ENCODE peak calls at places on chromosome 6, in nine cellular contexts. F, X, Q, P, J, K, A, I and Z are unnamed samples.

GRCh38 chr6:163608060-163608752 is 193.7 kb downstream of the QKI start:
- DNase-seq in F (no peak), X (no peak), Q (no peak), P (no peak), J (no peak), K (no peak), A (no peak), I (no peak), Z (no peak)

GRCh38 chr6:136315594-136315993 is 25.9 kb upstream of the BCLAF1 start:
- DNase-seq in F (no peak), X (no peak), Q (no peak), P (no peak), J (no peak), K (no peak), A (no peak), I (no peak), Z (no peak)

GRCh38 chr6:33252758-33253157 is 18.9 kb downstream of the VPS52 start:
- DNase-seq in F (no peak), X (no peak), Q (no peak), P (no peak), J (no peak), K (no peak), A (no peak), I (no peak), Z (no peak)

GRCh38 chr6:90860822-90861601 is 274.1 kb upstream of the MAP3K7 start:
- DNase-seq in F (no peak), X (no peak), Q (no peak), P (peak; percentile 6), J (no peak), K (no peak), A (no peak), I (no peak), Z (no peak)

GRCh38 chr6:126723541-126724170 is 383.7 kb downstream of the CENPW start:
- DNase-seq in F (no peak), X (no peak), Q (no peak), P (no peak), J (no peak), K (no peak), A (no peak), I (no peak), Z (no peak)

GRCh38 chr6:125950293-125950692 is 6.3 kb upstream of the HINT3 start:
- DNase-seq in F (no peak), X (no peak), Q (no peak), P (peak; percentile 85), J (no peak), K (no peak), A (no peak), I (no peak), Z (peak; percentile 38)

GRCh38 chr6:49453221-49453620 is 9.8 kb downstream of the MMUT start:
- DNase-seq in F (no peak), X (no peak), Q (no peak), P (peak; percentile 7), J (no peak), K (no peak), A (no peak), I (no peak), Z (no peak)

GRCh38 chr6:26613717-26614683 is 17.2 kb downstream of the ABT1 start:
- DNase-seq in F (no peak), X (no peak), Q (no peak), P (no peak), J (no peak), K (no peak), A (no peak), I (no peak), Z (no peak)

GRCh38 chr6:64890609-64891008 is 816.4 kb downstream of the EYS start:
- DNase-seq in F (no peak), X (no peak), Q (no peak), P (no peak), J (no peak), K (no peak), A (no peak), I (no peak), Z (no peak)

GRCh38 chr6:100271202-100271601 is 193.5 kb downstream of the SIM1 start:
- DNase-seq in F (no peak), X (no peak), Q (no peak), P (no peak), J (no peak), K (no peak), A (no peak), I (no peak), Z (no peak)

GRCh38 chr6:100268326-100268725 is 196.4 kb downstream of the SIM1 start:
- DNase-seq in F (no peak), X (no peak), Q (no peak), P (no peak), J (no peak), K (no peak), A (no peak), I (no peak), Z (no peak)

GRCh38 chr6:100267002-100267401 is 197.7 kb downstream of the SIM1 start:
- DNase-seq in F (no peak), X (no peak), Q (no peak), P (no peak), J (no peak), K (no peak), A (no peak), I (no peak), Z (no peak)

GRCh38 chr6:100267721-100268123 is 197.0 kb downstream of the SIM1 start:
- DNase-seq in F (no peak), X (no peak), Q (no peak), P (no peak), J (no peak), K (no peak), A (no peak), I (no peak), Z (no peak)

DNA sequence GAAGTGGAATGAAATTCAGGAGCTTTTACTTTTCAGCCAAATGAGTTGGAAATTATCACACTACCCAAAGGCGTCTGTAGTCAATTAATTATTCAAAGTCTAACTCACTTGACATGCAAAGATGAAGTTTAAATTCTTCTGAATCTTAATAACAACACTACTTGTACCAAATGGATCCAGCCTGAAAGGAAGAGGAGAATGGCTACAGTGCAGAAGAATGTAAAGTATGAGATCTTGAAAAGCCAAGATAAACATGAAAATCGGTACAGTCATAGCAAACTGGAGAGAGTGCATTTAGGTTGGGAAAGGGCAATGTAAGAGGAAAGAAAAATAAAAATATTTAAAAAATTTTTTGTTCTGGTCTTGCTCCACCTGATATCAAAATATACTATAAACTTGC is 195.5 kb downstream of the SIM1 start:
- DNase-seq in F (no peak), X (no peak), Q (no peak), P (peak; percentile 7), J (no peak), K (no peak), A (no peak), I (no peak), Z (no peak)
- TF ChIP-seq POLR2A in F (no peak), X (no peak), Q (no peak), P (no peak), J (no peak), K (no peak), A (no peak), I (no peak), Z (no peak)

GRCh38 chr6:35495258-35496035 is 1.4 kb downstream of the TEAD3 start:
- DNase-seq in F (peak; percentile 86), X (no peak), Q (no peak), P (no peak), J (peak; percentile 54), K (no peak), A (peak; percentile 55), I (no peak), Z (no peak)

GRCh38 chr6:35494161-35494563 is 2.7 kb downstream of the TEAD3 start:
- DNase-seq in F (peak; percentile 74), X (no peak), Q (no peak), P (no peak), J (peak; percentile 47), K (no peak), A (peak; percentile 59), I (no peak), Z (no peak)

GRCh38 chr6:35497571-35498406 is 910 bp upstream of the TEAD3 start:
- DNase-seq in F (peak; percentile 92), X (peak; percentile 53), Q (no peak), P (peak; percentile 39), J (peak; percentile 72), K (peak; percentile 69), A (peak; percentile 89), I (peak; percentile 56), Z (no peak)

GRCh38 chr6:35496851-35497570 is at the start of gene TEAD3:
- DNase-seq in F (peak; percentile 93), X (peak; percentile 41), Q (no peak), P (no peak), J (peak; percentile 85), K (peak; percentile 74), A (peak; percentile 88), I (peak; percentile 69), Z (peak; percentile 86)

GRCh38 chr6:35496036-35496850 is 636 bp downstream of the TEAD3 start:
- DNase-seq in F (peak; percentile 89), X (peak; percentile 49), Q (no peak), P (no peak), J (peak; percentile 87), K (peak; percentile 58), A (peak; percentile 86), I (peak; percentile 54), Z (peak; percentile 65)
- TF ChIP-seq POLR2A in F (peak; percentile 27), X (no peak), Q (no peak), P (no peak), J (peak; percentile 32), K (peak; percentile 43), A (peak; percentile 28), I (no peak), Z (no peak)

GRCh38 chr6:24991748-24992467 is 56.1 kb upstream of the RIPOR2 start:
- DNase-seq in F (no peak), X (peak; percentile 64), Q (peak; percentile 42), P (peak; percentile 40), J (no peak), K (peak; percentile 50), A (no peak), I (peak; percentile 63), Z (peak; percentile 42)
- TF ChIP-seq POLR2A in F (no peak), X (no peak), Q (no peak), P (no peak), J (no peak), K (no peak), A (no peak), I (no peak), Z (no peak)

DNA sequence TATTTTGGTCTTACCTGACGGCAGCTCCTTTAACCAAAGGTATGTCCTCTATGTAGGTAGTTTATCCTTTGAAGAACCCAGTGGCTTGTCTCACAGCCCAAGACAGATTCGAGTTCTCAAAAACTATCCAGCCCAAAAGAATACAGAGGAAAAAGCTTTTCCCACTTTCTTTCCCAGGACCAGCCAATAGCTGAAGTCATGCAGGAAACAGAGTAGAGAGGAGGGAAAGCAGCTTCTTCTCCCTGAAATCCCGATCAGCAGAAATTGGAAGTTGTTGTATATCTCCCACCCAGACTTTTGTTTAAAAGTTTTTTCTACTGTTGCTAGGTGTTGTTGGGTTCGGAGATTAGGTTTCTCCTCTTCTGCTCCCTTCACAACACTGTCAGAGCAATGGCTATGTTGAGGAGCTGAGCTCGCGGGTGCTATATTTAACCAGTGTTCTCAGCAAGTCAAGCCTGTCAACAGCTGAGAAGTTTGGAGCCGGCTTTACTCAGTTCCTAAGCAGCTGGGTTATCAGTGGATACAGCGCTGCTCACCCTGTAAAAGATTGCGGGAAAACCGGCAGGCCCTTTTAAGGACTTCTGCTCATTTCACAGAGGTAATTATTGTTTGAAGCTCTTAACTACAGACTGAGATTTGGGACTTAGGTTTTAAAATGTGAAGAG is at the start of gene FILIP1:
- DNase-seq in F (peak; percentile 87), X (peak; percentile 77), Q (no peak), P (peak; percentile 75), J (no peak), K (peak; percentile 11), A (peak; percentile 25), I (no peak), Z (no peak)
- TF ChIP-seq POLR2A in F (peak; percentile 70), X (no peak), Q (no peak), P (no peak), J (no peak), K (peak; percentile 46), A (no peak), I (no peak), Z (no peak)